ENCODE peak calls at places on chromosomes 16 and 17, in four cellular contexts. E, Q, B and C are unnamed samples.
A peak's percentile ranks its signal among the peaks of the same experiment; 100 is the strongest.

GRCh38 chr16:31436221-31437045 is 6.2 kb downstream of the ZNF843 start:
- DNase-seq in B (no peak), E (no peak), Q (no peak), C (no peak)

GRCh38 chr17:55495239-55495638 is 16.0 kb downstream of the SMIM36 start:
- DNase-seq in E (no peak), B (no peak), Q (no peak), C (no peak)

GRCh38 chr17:28747046-28747691 is 3.4 kb downstream of the TRAF4 start:
- DNase-seq in E (no peak), B (no peak), Q (peak; percentile 42), C (no peak)

GRCh38 chr16:83344014-83344413 is 463.8 kb upstream of the HSBP1 start:
- DNase-seq in Q (no peak), B (no peak), E (no peak), C (no peak)

GRCh38 chr16:30619207-30619606 is 9.0 kb upstream of the ZNF689 start:
- DNase-seq in E (no peak), Q (no peak), B (no peak), C (no peak)

GRCh38 chr16:52976539-52977167 is 76.0 kb downstream of the CHD9NB start:
- DNase-seq in B (peak; percentile 41), Q (no peak), E (peak; percentile 7), C (no peak)

GRCh38 chr17:30788918-30789317 is 35.6 kb downstream of the CRLF3 start:
- DNase-seq in B (no peak), Q (no peak), E (no peak), C (no peak)

GRCh38 chr16:9523994-9524393 is 432.6 kb downstream of the HAPSTR1 start:
- DNase-seq in Q (no peak), B (no peak), E (no peak), C (no peak)

GRCh38 chr17:37062036-37062435 is 113.3 kb downstream of the AATF start:
- DNase-seq in B (no peak), E (no peak), Q (no peak), C (no peak)

GRCh38 chr17:21194688-21195087 is 19.3 kb downstream of the TMEM11 start:
- DNase-seq in E (no peak), B (no peak), Q (no peak), C (no peak)

GRCh38 chr17:64183815-64184397 is 54.0 kb upstream of the ERN1 start:
- DNase-seq in E (no peak), Q (no peak), B (no peak), C (no peak)

GRCh38 chr17:81966343-81967243 is 5.6 kb upstream of the NOTUM start:
- DNase-seq in Q (no peak), B (peak; percentile 89), E (no peak), C (peak; percentile 70)

GRCh38 chr16:89237733-89238132 is 20.2 kb downstream of the ZNF778 start:
- DNase-seq in B (no peak), E (no peak), Q (no peak), C (no peak)

GRCh38 chr16:22642689-22643088 is 132.0 kb downstream of the NPIPB5 start:
- DNase-seq in Q (no peak), E (no peak), B (no peak), C (no peak)

GRCh38 chr17:27549251-27549919 is 81.6 kb upstream of the LGALS9 start:
- DNase-seq in Q (no peak), E (no peak), B (no peak), C (no peak)

GRCh38 chr17:57377094-57377493 is 120.8 kb downstream of the MSI2 start:
- DNase-seq in Q (no peak), B (peak; percentile 67), E (no peak), C (no peak)

GRCh38 chr17:17109231-17109630 is 67.0 kb downstream of the MPRIP start:
- DNase-seq in B (no peak), Q (no peak), E (no peak), C (no peak)

GRCh38 chr16:2088759-2089358 is 41.1 kb downstream of the TSC2 start:
- DNase-seq in Q (no peak), B (no peak), E (no peak), C (no peak)

GRCh38 chr17:79955167-79955549 is 80.5 kb downstream of the TBC1D16 start:
- DNase-seq in E (no peak), Q (no peak), B (no peak), C (no peak)

GRCh38 chr17:45579529-45580495 is 89.3 kb upstream of the PLEKHM1 start:
- DNase-seq in E (no peak), B (no peak), Q (peak; percentile 30), C (peak; percentile 63)

GRCh38 chr17:32157225-32157624 is 14.9 kb downstream of the RHOT1 start:
- DNase-seq in B (no peak), Q (no peak), E (no peak), C (no peak)

GRCh38 chr16:67803894-67804293 is 2.5 kb downstream of the RANBP10 start:
- DNase-seq in E (no peak), Q (no peak), B (no peak), C (no peak)

GRCh38 chr17:48907713-48908046 is 527 bp upstream of the UBE2Z start:
- DNase-seq in B (no peak), E (no peak), Q (no peak), C (no peak)

DNA sequence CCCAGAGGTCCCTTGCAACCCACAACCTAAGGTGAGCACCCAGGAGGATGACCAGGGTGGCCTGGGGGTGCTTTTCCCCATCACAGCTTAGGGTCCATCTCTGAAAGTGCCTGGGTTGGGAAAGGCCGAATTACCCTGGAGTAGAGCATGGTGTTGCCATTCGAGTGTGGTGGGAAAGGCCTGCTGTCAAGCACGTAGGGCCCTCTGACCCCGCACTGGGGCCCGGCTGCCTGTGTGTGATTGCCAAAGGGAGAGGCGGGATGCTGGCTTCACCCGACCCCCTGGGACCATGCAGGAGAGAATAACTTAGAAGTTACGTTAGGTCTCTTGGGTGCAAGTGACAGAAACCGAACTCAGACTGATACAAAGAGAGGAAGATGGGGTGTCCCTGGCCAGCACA is 27.7 kb upstream of the NDRG4 start:
- DNase-seq in E (no peak), Q (no peak), B (no peak), C (no peak)
- TF ChIP-seq EZH2 in E (no peak), Q (no peak), B (no peak), C (no peak)

DNA sequence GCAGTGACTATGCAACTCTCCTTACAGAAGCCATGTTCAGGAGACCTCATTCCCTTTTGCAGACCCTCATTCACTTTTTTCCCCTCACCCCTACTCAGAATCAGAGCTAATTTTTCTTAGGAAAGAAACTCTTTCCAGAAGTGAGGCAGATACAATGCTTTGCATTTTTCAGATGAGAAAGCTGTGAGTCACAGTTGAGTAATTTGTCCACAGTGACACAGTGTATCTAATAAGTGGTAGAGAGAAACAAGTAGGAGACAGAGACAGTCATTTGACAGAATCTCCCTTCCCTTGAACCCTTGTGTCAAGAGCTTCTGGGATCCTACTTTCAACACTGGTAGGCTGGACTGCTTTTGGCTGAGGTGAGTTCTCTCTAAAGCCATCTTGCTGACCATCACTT is 130.9 kb downstream of the CA10 start:
- DNase-seq in B (no peak), E (no peak), Q (no peak), C (no peak)
- TF ChIP-seq FOSL1 in B (no peak), E (no peak), Q (no peak), C (no peak)

DNA sequence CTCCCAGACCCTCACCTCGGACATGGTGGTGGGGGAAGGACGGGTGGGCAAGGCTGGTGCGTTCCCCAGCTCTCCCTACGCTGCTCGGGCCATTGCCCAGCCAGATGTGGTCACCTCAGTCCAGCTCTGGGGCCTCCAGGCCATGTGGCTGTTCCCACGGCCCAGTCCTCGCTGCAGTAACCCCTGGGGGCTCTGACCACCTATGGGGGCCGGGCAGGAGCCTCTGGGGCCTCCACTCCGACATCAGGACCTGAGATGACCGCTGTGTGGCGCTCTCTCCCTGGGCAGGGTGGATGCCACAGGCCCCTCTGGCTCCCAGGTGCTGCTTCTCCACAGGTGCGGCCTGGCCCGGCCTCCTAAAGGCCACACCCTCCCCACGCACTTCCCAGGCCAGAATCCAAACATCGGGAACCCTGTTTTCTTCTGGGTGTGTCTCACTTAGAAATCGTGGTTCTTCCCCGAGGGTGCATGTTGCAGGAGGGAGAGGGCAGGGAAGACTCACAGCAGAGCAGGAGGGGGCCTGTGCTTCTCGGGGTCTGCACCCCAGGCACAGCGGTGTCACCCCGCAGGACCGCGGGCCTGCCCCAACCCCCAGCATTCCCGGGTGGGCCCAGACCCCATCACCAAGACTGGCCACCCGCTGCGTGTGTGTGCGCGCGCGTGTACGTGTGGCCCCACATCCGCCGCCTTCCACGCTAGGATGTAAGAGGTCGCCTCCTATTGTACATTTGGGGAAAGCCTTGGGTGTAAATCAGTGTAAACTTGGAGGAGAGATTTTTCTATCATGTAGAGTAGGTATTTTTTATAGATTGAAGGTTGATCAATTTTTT is 5.9 kb upstream of the CAPN15 start:
- DNase-seq in Q (no peak), E (no peak), B (no peak), C (peak; percentile 92)
- TF ChIP-seq EZH2 in Q (no peak), E (no peak), B (no peak), C (no peak)

DNA sequence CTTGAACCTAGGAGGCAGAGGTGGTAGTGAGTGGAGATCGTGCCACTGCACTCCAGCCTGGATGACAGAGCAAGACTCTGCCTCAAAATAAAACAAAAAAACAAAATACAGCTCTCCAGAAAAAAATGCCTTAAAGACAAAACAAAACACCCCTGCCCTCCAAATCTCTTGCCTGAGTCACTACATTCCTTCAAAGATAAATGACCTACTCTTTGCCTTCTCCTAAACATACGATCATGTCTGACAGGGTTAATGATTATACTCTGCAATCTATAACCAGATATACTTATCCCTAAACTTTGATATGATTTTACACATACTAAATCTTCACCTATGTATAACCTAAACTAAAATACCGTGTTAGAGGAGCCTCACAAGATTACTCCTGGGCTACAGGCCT is 1.4 kb upstream of the SETD6 start:
- DNase-seq in Q (no peak), E (no peak), B (peak; percentile 38), C (no peak)
- TF ChIP-seq FOSL1 in Q (no peak), E (no peak), B (no peak), C (no peak)

DNA sequence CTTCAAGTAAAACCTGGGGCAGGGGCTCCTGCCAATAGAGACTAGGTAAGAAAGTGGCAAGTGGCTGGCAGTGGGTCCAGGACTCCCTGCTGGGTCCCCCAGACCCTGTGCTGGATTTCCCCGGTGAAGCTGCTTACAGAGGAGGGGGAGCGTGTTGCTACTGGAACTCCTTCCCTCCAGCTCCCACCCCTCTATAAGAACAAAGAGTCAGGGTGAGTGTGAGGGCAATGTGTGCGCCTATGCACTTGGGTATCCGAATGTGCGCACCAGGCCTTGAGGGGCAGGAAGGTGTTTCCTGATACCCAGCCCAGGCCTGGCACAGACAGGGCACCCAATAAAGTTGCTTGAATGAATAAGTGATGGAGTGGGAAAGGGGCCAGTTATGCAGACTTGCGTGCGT is 11.8 kb downstream of the NEUROD2 start:
- DNase-seq in E (no peak), B (no peak), Q (no peak), C (peak; percentile 58)
- TF ChIP-seq EZH2 in E (no peak), B (no peak), Q (no peak), C (no peak)

DNA sequence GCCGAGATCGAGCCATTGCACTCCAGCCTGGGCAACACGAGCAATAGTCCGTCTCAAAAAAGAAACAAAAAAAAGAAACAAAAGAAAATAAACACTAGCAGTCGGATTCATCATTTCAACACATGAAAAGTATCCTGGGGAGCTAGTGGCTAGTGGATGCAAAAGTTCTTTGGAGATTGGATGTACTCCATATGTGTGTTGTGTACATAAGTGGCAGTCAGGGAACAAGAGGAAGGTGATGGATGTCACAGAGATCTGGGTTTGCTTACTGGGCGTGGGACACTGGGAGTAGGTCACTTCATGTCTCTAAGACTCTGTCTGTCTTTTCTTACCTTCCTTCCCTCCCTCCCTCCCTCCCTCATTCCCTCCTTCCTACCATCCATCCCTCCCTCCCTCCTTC is 35.4 kb downstream of the MRC2 start:
- DNase-seq in Q (no peak), B (no peak), E (no peak), C (no peak)
- TF ChIP-seq FOSL1 in Q (no peak), B (no peak), E (no peak), C (no peak)